ENCODE peak calls at places on chromosome 11, in five cellular contexts. I is NCI-H1417, F is HTR-8/SVneo, Q is fibroblast of gingiva, B is cardiac muscle cell. O is an unnamed sample.

GRCh38 chr11:73206751-73207280 is 11.3 kb upstream of the P2RY2 start:
- DNase-seq in I (no peak), F (no peak), Q (no peak), B (no peak), O (no peak)

GRCh38 chr11:64318694-64319420 is 936 bp downstream of the PRDX5 start:
- DNase-seq in I (peak; percentile 43), F (no peak), Q (no peak), B (no peak), O (no peak)

GRCh38 chr11:128448981-128449713 is 138.2 kb downstream of the ETS1 start:
- DNase-seq in I (no peak), F (no peak), Q (no peak), B (no peak), O (no peak)

GRCh38 chr11:9617960-9618359 is 44.5 kb downstream of the WEE1 start:
- DNase-seq in I (no peak), F (no peak), Q (peak; percentile 74), B (no peak), O (no peak)

GRCh38 chr11:29336727-29337212 is 680.1 kb downstream of the KCNA4 start:
- DNase-seq in I (no peak), F (no peak), Q (peak; percentile 34), B (no peak), O (no peak)

GRCh38 chr11:67280791-67281551 is 8.1 kb upstream of the ANKRD13D start:
- DNase-seq in I (no peak), F (no peak), Q (no peak), B (no peak), O (no peak)

GRCh38 chr11:114258696-114259095 is 37.5 kb upstream of the NNMT start:
- DNase-seq in I (no peak), F (no peak), Q (no peak), B (no peak), O (no peak)

GRCh38 chr11:120666121-120666639 is 154.6 kb downstream of the GRIK4 start:
- DNase-seq in I (no peak), F (no peak), Q (no peak), B (no peak), O (no peak)

GRCh38 chr11:71977743-71978418 is 20.8 kb upstream of the IL18BP start:
- DNase-seq in I (peak; percentile 15), F (peak; percentile 60), Q (peak; percentile 39), B (peak; percentile 47), O (no peak)

GRCh38 chr11:77418155-77418980 is 55.5 kb downstream of the PAK1 start:
- DNase-seq in I (no peak), F (no peak), Q (peak; percentile 32), B (no peak), O (no peak)

GRCh38 chr11:84384637-84385227 is 1098.6 kb upstream of the CCDC90B start:
- DNase-seq in I (peak; percentile 31), F (peak; percentile 10), Q (peak; percentile 5), B (peak; percentile 62), O (no peak)

GRCh38 chr11:2358754-2359444 is 18.2 kb upstream of the CD81 start:
- DNase-seq in I (no peak), F (no peak), Q (no peak), B (no peak), O (no peak)

GRCh38 chr11:124832571-124832970 is 32.4 kb upstream of the MSANTD2 start:
- DNase-seq in I (no peak), F (no peak), Q (no peak), B (no peak), O (no peak)

GRCh38 chr11:115924744-115925567 is 420.7 kb upstream of the CADM1 start:
- DNase-seq in I (no peak), F (no peak), Q (no peak), B (no peak), O (no peak)

GRCh38 chr11:120133216-120134105 is 4.5 kb downstream of the TRIM29 start:
- DNase-seq in I (no peak), F (no peak), Q (no peak), B (peak; percentile 37), O (no peak)